ENCODE peak calls at places on chromosomes 11 and 22, in nine cellular contexts. G is stimulated activated CD8-positive, alpha-beta memory T cell treated with anti-CD3 and anti-CD28 coated beads, Interleukin-4, amount 100 ng/mL, for 1 hour; P is AG08395; O is Kasumi-1; N is endothelial cell; D is tibial nerve; K is fibroblast of villous mesenchyme; M is omental fat pad; Q is iPS-NIHi11. Z is an unnamed sample.

GRCh38 chr11:1482581-1483444 is 3.8 kb downstream of the MOB2 start:
- DNase-seq in M (no peak), D (no peak), N (no peak), K (no peak), O (no peak), Q (no peak), P (no peak), G (no peak), Z (no peak)

GRCh38 chr22:27801616-27802388 is at the start of gene MN1:
- DNase-seq in N (peak), Q (peak), M (no peak), D (peak), G (no peak), O (peak), K (peak), P (peak), Z (no peak)

GRCh38 chr22:50105529-50106100 is 15.8 kb downstream of the MOV10L1 start:
- DNase-seq in O (no peak), G (no peak), N (no peak), M (no peak), K (peak), D (no peak), P (no peak), Q (no peak), Z (no peak)

GRCh38 chr11:133619397-133619796 is 87.1 kb upstream of the OPCML start:
- DNase-seq in N (no peak), P (no peak), Q (peak), G (no peak), O (no peak), M (no peak), D (no peak), K (no peak), Z (no peak)

GRCh38 chr22:19686946-19687345 is 27.4 kb upstream of the SEPTIN5 start:
- DNase-seq in M (no peak), G (no peak), Q (no peak), K (no peak), D (no peak), O (no peak), P (no peak), N (no peak), Z (no peak)

GRCh38 chr11:8049084-8049483 is 31.9 kb upstream of the TUB start:
- DNase-seq in G (no peak), K (no peak), D (no peak), M (no peak), N (no peak), P (no peak), O (no peak), Q (no peak), Z (no peak)

GRCh38 chr11:67270256-67271211 is 4.3 kb downstream of the GRK2 start:
- DNase-seq in K (no peak), D (no peak), O (peak), Q (peak), P (peak), M (no peak), G (no peak), N (peak), Z (no peak)

GRCh38 chr22:38398609-38399401 is 56.2 kb downstream of the KCNJ4 start:
- DNase-seq in M (peak), D (peak), O (peak), N (peak), G (peak), K (peak), Q (peak), P (peak), Z (peak)

GRCh38 chr11:94706211-94706610 is 61.9 kb upstream of the AMOTL1 start:
- DNase-seq in P (peak), N (no peak), O (no peak), M (no peak), G (no peak), D (no peak), Q (no peak), K (no peak), Z (no peak)

GRCh38 chr22:35838849-35839646 is 121.4 kb downstream of the APOL5 start:
- DNase-seq in P (peak), G (no peak), M (no peak), O (peak), D (peak), Q (peak), N (no peak), K (peak), Z (no peak)

GRCh38 chr11:126355926-126356897 is 726 bp downstream of the ST3GAL4 start:
- DNase-seq in D (no peak), G (no peak), K (no peak), N (peak), Q (peak), P (peak), O (peak), M (no peak), Z (no peak)

GRCh38 chr11:109641549-109641948 is 219.6 kb downstream of the C11orf87 start:
- DNase-seq in Q (peak), K (peak), P (peak), D (no peak), N (peak), G (no peak), O (peak), M (no peak), Z (no peak)

GRCh38 chr22:22720724-22721261 is 76.4 kb downstream of the GGTLC2 start:
- DNase-seq in Q (no peak), P (no peak), D (no peak), G (no peak), N (no peak), O (no peak), M (no peak), K (peak), Z (no peak)

GRCh38 chr22:19961201-19961580 is 19.6 kb upstream of the TXNRD2 start:
- DNase-seq in P (no peak), Q (no peak), N (no peak), O (no peak), M (no peak), G (no peak), D (no peak), K (no peak), Z (no peak)

GRCh38 chr22:32764330-32765116 is 37.0 kb upstream of the TIMP3 start:
- DNase-seq in K (peak), N (no peak), P (peak), M (no peak), Q (no peak), G (no peak), O (no peak), D (peak), Z (no peak)

GRCh38 chr22:19886605-19887250 is 32.1 kb upstream of the GNB1L start:
- DNase-seq in N (no peak), O (peak), M (no peak), Q (no peak), P (peak), G (no peak), K (peak), D (no peak), Z (no peak)

GRCh38 chr22:19275919-19276600 is 15.5 kb downstream of the CLTCL1 start:
- DNase-seq in N (no peak), K (peak), D (no peak), M (no peak), O (no peak), P (no peak), Q (no peak), G (no peak), Z (no peak)

GRCh38 chr11:77081976-77082836 is 15.4 kb downstream of the CAPN5 start:
- DNase-seq in G (no peak), P (no peak), K (no peak), D (no peak), O (no peak), N (no peak), M (peak), Q (no peak), Z (no peak)

GRCh38 chr11:86620796-86621575 is 51.4 kb downstream of the ME3 start:
- DNase-seq in Q (no peak), G (no peak), M (no peak), P (peak), D (peak), K (peak), N (no peak), O (no peak), Z (no peak)

GRCh38 chr22:37517826-37518450 is 1.3 kb downstream of the CARD10 start:
- DNase-seq in Q (no peak), K (no peak), O (no peak), D (no peak), N (no peak), G (no peak), P (no peak), M (no peak), Z (no peak)

GRCh38 chr11:69018924-69019323 is 5.9 kb upstream of the MRGPRF start:
- DNase-seq in M (no peak), N (no peak), O (no peak), K (peak), P (peak), G (no peak), Q (no peak), D (no peak), Z (no peak)

GRCh38 chr11:131036544-131036943 is 120.3 kb upstream of the SNX19 start:
- DNase-seq in D (no peak), P (no peak), Q (no peak), M (no peak), O (no peak), N (no peak), G (no peak), K (no peak), Z (no peak)

GRCh38 chr22:33119044-33119443 is 60.9 kb upstream of the SYN3 start:
- DNase-seq in G (no peak), N (no peak), O (no peak), D (no peak), P (no peak), M (no peak), K (no peak), Q (no peak), Z (no peak)